ENCODE peak calls at places on chromosome 7, in four cellular contexts. J is A549, E is H9, L is esophagus squamous epithelium. B is an unnamed sample. For H3K4me1, the result is how much of the 10 kb centered on the place peaks cover.

GRCh38 chr7:124655990-124656389 is 109.6 kb downstream of the GPR37 start:
- DNase-seq in J (no peak), L (no peak), E (no peak), B (no peak)

GRCh38 chr7:135328526-135328925 is 94.9 kb downstream of the STRA8 start:
- DNase-seq in J (no peak), E (no peak), L (no peak), B (no peak)

GRCh38 chr7:44108768-44109750 is 4.9 kb downstream of the AEBP1 start:
- DNase-seq in J (no peak), E (no peak), L (no peak), B (no peak)

GRCh38 chr7:112581529-112581928 is 100.7 kb downstream of the LSMEM1 start:
- DNase-seq in L (no peak), E (no peak), J (no peak), B (no peak)

GRCh38 chr7:12458520-12459131 is 55.0 kb upstream of the VWDE start:
- DNase-seq in L (no peak), E (no peak), J (peak), B (peak)

GRCh38 chr7:41787951-41788350 is 85.1 kb upstream of the INHBA start:
- DNase-seq in J (no peak), E (no peak), L (no peak), B (no peak)

GRCh38 chr7:65251851-65252620 is 121.6 kb upstream of the ZNF92 start:
- DNase-seq in E (peak), L (no peak), J (peak), B (peak)

GRCh38 chr7:41130021-41130420 is 572.9 kb downstream of the INHBA start:
- DNase-seq in L (no peak), J (no peak), E (no peak), B (no peak)

GRCh38 chr7:1892011-1892965 is 222.2 kb downstream of the ELFN1 start:
- DNase-seq in J (no peak), E (no peak), L (no peak), B (no peak)

GRCh38 chr7:104207348-104207730 is 474 bp downstream of the ORC5 start:
- DNase-seq in L (no peak), E (no peak), J (peak), B (no peak)

GRCh38 chr7:17706734-17707133 is 233.6 kb downstream of the SNX13 start:
- DNase-seq in L (no peak), E (peak), J (peak), B (peak)

GRCh38 chr7:19522486-19522885 is 186.4 kb downstream of the POLR1F start:
- DNase-seq in E (no peak), J (no peak), L (no peak), B (no peak)

GRCh38 chr7:93119191-93119905 is 1.6 kb upstream of the SAMD9 start:
- DNase-seq in L (no peak), J (peak), E (no peak), B (no peak)

GRCh38 chr7:42128703-42129102 is 108.3 kb downstream of the GLI3 start:
- DNase-seq in J (peak), L (no peak), E (no peak), B (no peak)

GRCh38 chr7:44097064-44097932 is 6.8 kb upstream of the AEBP1 start:
- DNase-seq in L (no peak), J (no peak), E (no peak), B (no peak)

GRCh38 chr7:139915864-139916716 is 87.0 kb downstream of the TBXAS1 start:
- DNase-seq in L (no peak), J (peak), E (no peak), B (no peak)
- H3K4me1 ChIP-seq in L (under half), J (under half), E (under half), B (under half)

DNA sequence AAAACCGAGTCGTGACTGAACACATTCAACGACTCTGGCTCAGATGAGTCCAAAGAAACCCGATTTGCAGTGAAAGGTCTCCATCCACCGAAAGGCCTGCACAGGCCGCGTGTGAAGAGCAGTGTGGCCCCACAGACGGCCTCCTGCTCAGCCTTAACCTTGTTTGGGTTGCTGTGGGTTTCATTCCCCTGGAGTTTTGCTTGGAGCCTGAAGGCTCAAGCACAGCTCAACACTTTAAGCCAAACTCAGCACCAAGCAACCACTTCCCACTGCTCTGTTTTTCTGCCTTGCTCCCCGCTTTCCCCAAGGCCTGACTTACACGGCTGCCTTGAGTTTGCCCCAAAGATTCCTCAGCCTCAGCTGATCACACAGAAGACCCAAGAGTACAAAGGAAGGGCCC is 398.2 kb upstream of the NFE2L3 start:
- DNase-seq in E (no peak), L (no peak), J (no peak), B (no peak)
- H3K27ac ChIP-seq in E (no peak), L (peak), J (no peak), B (no peak)

GRCh38 chr7:46195934-46196333 is 274.9 kb upstream of the IGFBP3 start:
- DNase-seq in J (no peak), E (no peak), L (no peak), B (no peak)
- H3K4me1 ChIP-seq in J (under half), E (under half), L (under half), B (under half)

DNA sequence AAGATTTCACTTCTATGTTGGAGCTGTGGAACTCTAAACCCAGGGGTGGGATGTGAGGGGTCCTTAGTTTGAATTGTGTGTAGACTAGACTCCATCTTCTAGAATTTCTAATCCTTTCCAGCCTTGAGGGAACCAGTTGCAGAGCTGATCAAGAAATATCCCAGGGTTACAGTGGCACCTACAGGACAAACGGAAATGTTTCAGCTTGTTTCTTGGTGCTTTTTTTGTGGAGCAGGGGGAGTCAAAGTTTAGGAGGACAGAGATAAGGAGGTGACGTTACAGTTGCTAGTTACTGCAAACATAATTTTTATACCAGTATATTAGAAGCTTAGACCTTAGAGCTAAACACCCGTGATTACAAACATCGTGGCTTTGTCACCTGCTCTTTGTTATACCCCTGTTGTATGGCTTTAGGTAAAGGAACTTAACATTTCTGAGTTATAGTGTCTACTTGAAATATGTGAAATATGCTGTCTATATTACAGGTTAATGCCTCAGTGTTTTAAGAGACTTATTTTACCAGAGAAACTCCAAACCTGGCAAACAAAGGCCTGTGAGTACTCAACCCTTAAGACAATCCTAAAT is 84.5 kb upstream of the DYNC1I1 start:
- DNase-seq in L (no peak), E (no peak), J (peak), B (no peak)
- H3K27ac ChIP-seq in L (no peak), E (no peak), J (peak), B (no peak)

GRCh38 chr7:3095046-3095445 is 51.4 kb upstream of the CARD11 start:
- DNase-seq in E (no peak), L (no peak), J (no peak), B (no peak)
- H3K4me1 ChIP-seq in E (under half), L (under half), J (under half), B (under half)

GRCh38 chr7:153445641-153446040 is 606.6 kb upstream of the DPP6 start:
- DNase-seq in L (no peak), E (no peak), J (no peak), B (no peak)

GRCh38 chr7:153443031-153443430 is 609.2 kb upstream of the DPP6 start:
- DNase-seq in L (no peak), J (no peak), E (no peak), B (no peak)

GRCh38 chr7:153444591-153444990 is 607.6 kb upstream of the DPP6 start:
- DNase-seq in E (no peak), J (no peak), L (no peak), B (no peak)

GRCh38 chr7:153446490-153446889 is 605.7 kb upstream of the DPP6 start:
- DNase-seq in L (no peak), J (no peak), E (no peak), B (no peak)

GRCh38 chr7:153447021-153447420 is 605.2 kb upstream of the DPP6 start:
- DNase-seq in L (no peak), J (no peak), E (no peak), B (no peak)
- H3K27ac ChIP-seq in L (no peak), J (no peak), E (no peak), B (no peak)